ENCODE peak calls at places on chromosomes 1 and 21, in seven cellular contexts. One of them, this sample, is unnamed.

GRCh38 chr1:9112961-9113880 is 15.7 kb downstream of the GPR157 start:
- DNase-seq in KG1: no peak
- DNase-seq in coronary artery: no peak
- DNase-seq in activated CD8-positive, alpha-beta memory T cell treated with anti-CD3 and anti-CD28 coated beads for 4 hours: no peak
- DNase-seq in activated naive CD8-positive, alpha-beta T cell treated with anti-CD3 and anti-CD28 coated beads for 36 hours: no peak
- DNase-seq in body of pancreas: no peak
- DNase-seq in lower lobe of right lung: no peak
- DNase-seq in this sample: peak; percentile 88

GRCh38 chr1:236677641-236678235 is 8.6 kb upstream of the ACTN2 start:
- DNase-seq in coronary artery: no peak
- DNase-seq in KG1: no peak
- DNase-seq in body of pancreas: no peak
- DNase-seq in lower lobe of right lung: no peak
- DNase-seq in activated naive CD8-positive, alpha-beta T cell treated with anti-CD3 and anti-CD28 coated beads for 36 hours: no peak
- DNase-seq in activated CD8-positive, alpha-beta memory T cell treated with anti-CD3 and anti-CD28 coated beads for 4 hours: no peak
- DNase-seq in this sample: no peak

GRCh38 chr1:48931571-48932251 is 155.0 kb upstream of the BEND5 start:
- DNase-seq in KG1: no peak
- DNase-seq in body of pancreas: no peak
- DNase-seq in lower lobe of right lung: no peak
- DNase-seq in coronary artery: no peak
- DNase-seq in activated CD8-positive, alpha-beta memory T cell treated with anti-CD3 and anti-CD28 coated beads for 4 hours: no peak
- DNase-seq in activated naive CD8-positive, alpha-beta T cell treated with anti-CD3 and anti-CD28 coated beads for 36 hours: no peak
- DNase-seq in this sample: no peak

GRCh38 chr1:31535561-31535960 is 40.8 kb upstream of the TINAGL1 start:
- DNase-seq in coronary artery: no peak
- DNase-seq in lower lobe of right lung: no peak
- DNase-seq in activated CD8-positive, alpha-beta memory T cell treated with anti-CD3 and anti-CD28 coated beads for 4 hours: no peak
- DNase-seq in body of pancreas: no peak
- DNase-seq in KG1: no peak
- DNase-seq in activated naive CD8-positive, alpha-beta T cell treated with anti-CD3 and anti-CD28 coated beads for 36 hours: no peak
- DNase-seq in this sample: no peak

GRCh38 chr21:29658934-29659203 is 280.9 kb downstream of the GRIK1 start:
- DNase-seq in activated naive CD8-positive, alpha-beta T cell treated with anti-CD3 and anti-CD28 coated beads for 36 hours: no peak
- DNase-seq in body of pancreas: no peak
- DNase-seq in lower lobe of right lung: no peak
- DNase-seq in KG1: no peak
- DNase-seq in coronary artery: no peak
- DNase-seq in activated CD8-positive, alpha-beta memory T cell treated with anti-CD3 and anti-CD28 coated beads for 4 hours: no peak
- DNase-seq in this sample: no peak

GRCh38 chr1:109579496-109579895 is 31.1 kb downstream of the GNAI3 start:
- DNase-seq in coronary artery: no peak
- DNase-seq in lower lobe of right lung: no peak
- DNase-seq in activated CD8-positive, alpha-beta memory T cell treated with anti-CD3 and anti-CD28 coated beads for 4 hours: no peak
- DNase-seq in activated naive CD8-positive, alpha-beta T cell treated with anti-CD3 and anti-CD28 coated beads for 36 hours: no peak
- DNase-seq in KG1: no peak
- DNase-seq in body of pancreas: no peak
- DNase-seq in this sample: no peak

GRCh38 chr1:17119076-17119743 is at the start of gene PADI2:
- DNase-seq in KG1: no peak
- DNase-seq in body of pancreas: peak; percentile 78
- DNase-seq in lower lobe of right lung: peak; percentile 86
- DNase-seq in coronary artery: no peak
- DNase-seq in activated naive CD8-positive, alpha-beta T cell treated with anti-CD3 and anti-CD28 coated beads for 36 hours: peak; percentile 74
- DNase-seq in activated CD8-positive, alpha-beta memory T cell treated with anti-CD3 and anti-CD28 coated beads for 4 hours: peak; percentile 4
- DNase-seq in this sample: peak; percentile 80

GRCh38 chr1:205925730-205926129 is 17.5 kb downstream of the SLC26A9 start:
- DNase-seq in coronary artery: no peak
- DNase-seq in activated CD8-positive, alpha-beta memory T cell treated with anti-CD3 and anti-CD28 coated beads for 4 hours: no peak
- DNase-seq in body of pancreas: no peak
- DNase-seq in KG1: no peak
- DNase-seq in lower lobe of right lung: no peak
- DNase-seq in activated naive CD8-positive, alpha-beta T cell treated with anti-CD3 and anti-CD28 coated beads for 36 hours: no peak
- DNase-seq in this sample: no peak

GRCh38 chr21:39037807-39038405 is 145.3 kb downstream of the PSMG1 start:
- DNase-seq in KG1: no peak
- DNase-seq in activated CD8-positive, alpha-beta memory T cell treated with anti-CD3 and anti-CD28 coated beads for 4 hours: no peak
- DNase-seq in body of pancreas: no peak
- DNase-seq in activated naive CD8-positive, alpha-beta T cell treated with anti-CD3 and anti-CD28 coated beads for 36 hours: no peak
- DNase-seq in lower lobe of right lung: no peak
- DNase-seq in coronary artery: no peak
- DNase-seq in this sample: no peak

GRCh38 chr1:25773441-25774125 is 26.4 kb upstream of the SELENON start:
- DNase-seq in KG1: no peak
- DNase-seq in activated CD8-positive, alpha-beta memory T cell treated with anti-CD3 and anti-CD28 coated beads for 4 hours: no peak
- DNase-seq in body of pancreas: peak; percentile 84
- DNase-seq in coronary artery: no peak
- DNase-seq in lower lobe of right lung: peak; percentile 55
- DNase-seq in activated naive CD8-positive, alpha-beta T cell treated with anti-CD3 and anti-CD28 coated beads for 36 hours: no peak
- DNase-seq in this sample: peak; percentile 68

GRCh38 chr1:160103658-160104519 is 5.5 kb upstream of the IGSF8 start:
- DNase-seq in lower lobe of right lung: no peak
- DNase-seq in KG1: no peak
- DNase-seq in body of pancreas: no peak
- DNase-seq in activated CD8-positive, alpha-beta memory T cell treated with anti-CD3 and anti-CD28 coated beads for 4 hours: no peak
- DNase-seq in coronary artery: no peak
- DNase-seq in activated naive CD8-positive, alpha-beta T cell treated with anti-CD3 and anti-CD28 coated beads for 36 hours: no peak
- DNase-seq in this sample: no peak

GRCh38 chr1:235207202-235207565 is 46.1 kb upstream of the RBM34 start:
- DNase-seq in coronary artery: no peak
- DNase-seq in activated naive CD8-positive, alpha-beta T cell treated with anti-CD3 and anti-CD28 coated beads for 36 hours: peak; percentile 33
- DNase-seq in body of pancreas: no peak
- DNase-seq in lower lobe of right lung: no peak
- DNase-seq in activated CD8-positive, alpha-beta memory T cell treated with anti-CD3 and anti-CD28 coated beads for 4 hours: peak; percentile 13
- DNase-seq in KG1: no peak
- DNase-seq in this sample: no peak

GRCh38 chr1:202967684-202968281 is 726 bp upstream of the CYB5R1 start:
- DNase-seq in activated naive CD8-positive, alpha-beta T cell treated with anti-CD3 and anti-CD28 coated beads for 36 hours: no peak
- DNase-seq in KG1: peak; percentile 74
- DNase-seq in body of pancreas: no peak
- DNase-seq in lower lobe of right lung: no peak
- DNase-seq in coronary artery: no peak
- DNase-seq in activated CD8-positive, alpha-beta memory T cell treated with anti-CD3 and anti-CD28 coated beads for 4 hours: no peak
- DNase-seq in this sample: no peak

GRCh38 chr1:231313661-231314060 is 24.0 kb downstream of the EXOC8 start:
- DNase-seq in KG1: no peak
- DNase-seq in activated naive CD8-positive, alpha-beta T cell treated with anti-CD3 and anti-CD28 coated beads for 36 hours: no peak
- DNase-seq in body of pancreas: no peak
- DNase-seq in lower lobe of right lung: no peak
- DNase-seq in coronary artery: peak; percentile 36
- DNase-seq in activated CD8-positive, alpha-beta memory T cell treated with anti-CD3 and anti-CD28 coated beads for 4 hours: no peak
- DNase-seq in this sample: peak; percentile 12

GRCh38 chr1:228883535-228883934 is 148.3 kb downstream of the RHOU start:
- DNase-seq in lower lobe of right lung: no peak
- DNase-seq in coronary artery: no peak
- DNase-seq in KG1: no peak
- DNase-seq in body of pancreas: no peak
- DNase-seq in activated naive CD8-positive, alpha-beta T cell treated with anti-CD3 and anti-CD28 coated beads for 36 hours: no peak
- DNase-seq in activated CD8-positive, alpha-beta memory T cell treated with anti-CD3 and anti-CD28 coated beads for 4 hours: no peak
- DNase-seq in this sample: no peak

GRCh38 chr1:92117526-92117925 is 37.4 kb downstream of the BTBD8 start:
- DNase-seq in activated naive CD8-positive, alpha-beta T cell treated with anti-CD3 and anti-CD28 coated beads for 36 hours: no peak
- DNase-seq in activated CD8-positive, alpha-beta memory T cell treated with anti-CD3 and anti-CD28 coated beads for 4 hours: no peak
- DNase-seq in coronary artery: no peak
- DNase-seq in KG1: no peak
- DNase-seq in lower lobe of right lung: no peak
- DNase-seq in body of pancreas: no peak
- DNase-seq in this sample: no peak

GRCh38 chr1:217244946-217245345 is 385.9 kb downstream of the GPATCH2 start:
- DNase-seq in activated CD8-positive, alpha-beta memory T cell treated with anti-CD3 and anti-CD28 coated beads for 4 hours: no peak
- DNase-seq in activated naive CD8-positive, alpha-beta T cell treated with anti-CD3 and anti-CD28 coated beads for 36 hours: no peak
- DNase-seq in body of pancreas: no peak
- DNase-seq in coronary artery: no peak
- DNase-seq in KG1: no peak
- DNase-seq in lower lobe of right lung: no peak
- DNase-seq in this sample: no peak